ENCODE peak calls at places on chromosomes 7 and 10, in eight cellular contexts. F is ovary, D is mammary epithelial cell, N is H9, W is psoas muscle, Q is GM23248, A is Peyer's patch, S is left ventricle myocardium inferior. J is an unnamed sample.
A peak's percentile ranks its signal among the peaks of the same experiment; 100 is the strongest.

GRCh38 chr10:98587156-98587555 is 140.4 kb upstream of the HPS1 start:
- DNase-seq in Q (peak; percentile 32), S (no peak), W (no peak), D (peak; percentile 68), N (no peak), A (no peak), F (no peak), J (no peak)

GRCh38 chr7:127833641-127834040 is 181.6 kb downstream of the SND1 start:
- DNase-seq in W (no peak), F (no peak), N (no peak), A (no peak), S (no peak), D (no peak), Q (peak; percentile 26), J (no peak)

GRCh38 chr7:4699897-4700296 is 17.8 kb downstream of the FOXK1 start:
- DNase-seq in N (no peak), S (no peak), F (no peak), D (no peak), W (no peak), Q (no peak), A (no peak), J (no peak)

GRCh38 chr7:47743898-47744612 is 162.1 kb upstream of the TNS3 start:
- DNase-seq in F (no peak), A (no peak), W (no peak), D (no peak), Q (no peak), N (peak; percentile 77), S (no peak), J (no peak)

GRCh38 chr10:99996934-99997648 is 12.7 kb downstream of the DNMBP start:
- DNase-seq in A (no peak), W (no peak), Q (peak; percentile 36), F (no peak), N (no peak), D (no peak), S (no peak), J (no peak)

GRCh38 chr10:72254891-72255568 is 18.7 kb upstream of the DDIT4 start:
- DNase-seq in S (peak; percentile 94), F (peak; percentile 90), W (peak; percentile 92), A (peak; percentile 74), D (peak; percentile 75), Q (peak; percentile 80), N (peak; percentile 90), J (no peak)

GRCh38 chr7:34451923-34452322 is 206.1 kb upstream of the NPSR1 start:
- DNase-seq in F (no peak), A (no peak), S (no peak), N (no peak), Q (peak; percentile 81), W (no peak), D (no peak), J (no peak)

GRCh38 chr7:82443044-82443800 is at the start of gene CACNA2D1:
- DNase-seq in F (peak; percentile 63), A (no peak), D (peak; percentile 27), Q (peak; percentile 72), W (peak; percentile 49), N (peak; percentile 54), S (peak; percentile 52), J (no peak)

DNA sequence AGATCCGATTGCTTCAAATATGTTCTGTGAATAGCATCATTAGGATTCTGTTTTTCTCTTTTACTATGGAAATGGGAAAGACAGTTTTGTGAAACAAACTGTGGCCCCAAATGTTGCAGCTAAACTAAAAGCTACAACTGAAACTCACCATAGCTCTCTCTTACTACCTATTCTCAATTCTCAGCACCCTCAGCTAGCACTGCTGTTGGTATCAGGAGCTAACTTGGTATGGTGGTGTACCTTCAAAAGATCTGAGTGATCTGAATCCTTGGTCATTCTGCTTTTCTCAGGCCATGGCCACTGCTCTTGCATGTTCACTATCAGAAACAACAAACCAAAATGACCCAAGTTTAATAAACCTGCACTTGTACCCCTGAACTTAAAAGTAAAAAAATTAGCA is 1208.0 kb downstream of the SORCS1 start:
- DNase-seq in W (no peak), A (no peak), S (no peak), F (no peak), Q (no peak), D (no peak), N (no peak), J (no peak)
- H3K9me3 ChIP-seq in W (no peaks in the 10 kb centered on the region), A (no peaks in the 10 kb centered on the region), S (no peaks in the 10 kb centered on the region), F (no peaks in the 10 kb centered on the region), Q (no peaks in the 10 kb centered on the region), D (no peaks in the 10 kb centered on the region), N (no peaks in the 10 kb centered on the region), J (no peaks in the 10 kb centered on the region)

GRCh38 chr10:107340345-107340744 is 175.8 kb upstream of the SORCS1 start:
- DNase-seq in D (no peak), W (no peak), N (no peak), S (no peak), A (no peak), Q (peak; percentile 19), F (no peak), J (no peak)

GRCh38 chr10:107341281-107341680 is 176.8 kb upstream of the SORCS1 start:
- DNase-seq in F (no peak), D (no peak), N (no peak), Q (peak; percentile 48), A (no peak), S (no peak), W (no peak), J (no peak)

DNA sequence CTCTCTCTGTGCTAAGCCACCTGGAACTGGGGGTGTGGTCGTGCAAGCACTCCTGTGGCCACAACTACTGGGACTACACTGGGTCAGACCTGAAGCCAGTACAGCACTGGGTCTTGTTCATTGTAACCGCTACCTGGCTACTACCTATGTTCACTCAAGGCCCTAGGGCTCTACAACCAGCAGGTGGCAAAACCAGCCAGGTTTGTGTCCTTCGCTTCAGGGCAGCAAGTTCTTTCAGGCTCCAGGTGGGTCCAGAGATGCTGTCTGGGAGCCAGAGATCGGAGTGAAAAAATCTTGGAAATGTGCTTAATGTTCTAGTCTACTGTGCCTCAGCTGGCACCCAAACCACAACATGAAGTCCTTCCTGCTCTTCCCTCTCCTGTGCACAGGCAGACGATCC is 171.6 kb upstream of the SORCS1 start:
- DNase-seq in A (no peak), D (no peak), F (no peak), N (no peak), Q (no peak), W (no peak), S (no peak), J (no peak)
- H3K9me3 ChIP-seq in A (no peaks in the 10 kb centered on the region), D (peaks cover 2% of the 10 kb centered on the region), F (no peaks in the 10 kb centered on the region), N (no peaks in the 10 kb centered on the region), Q (no peaks in the 10 kb centered on the region), W (no peaks in the 10 kb centered on the region), S (no peaks in the 10 kb centered on the region), J (peaks cover 3% of the 10 kb centered on the region)

GRCh38 chr7:157849726-157850125 is 512.9 kb downstream of the DNAJB6 start:
- DNase-seq in F (no peak), Q (no peak), S (no peak), A (no peak), W (no peak), D (no peak), N (no peak), J (no peak)
- H3K9me3 ChIP-seq in F (no peaks in the 10 kb centered on the region), Q (no peaks in the 10 kb centered on the region), S (no peaks in the 10 kb centered on the region), A (no peaks in the 10 kb centered on the region), W (no peaks in the 10 kb centered on the region), D (peaks cover 48% of the 10 kb centered on the region), N (no peaks in the 10 kb centered on the region), J (no peaks in the 10 kb centered on the region)

DNA sequence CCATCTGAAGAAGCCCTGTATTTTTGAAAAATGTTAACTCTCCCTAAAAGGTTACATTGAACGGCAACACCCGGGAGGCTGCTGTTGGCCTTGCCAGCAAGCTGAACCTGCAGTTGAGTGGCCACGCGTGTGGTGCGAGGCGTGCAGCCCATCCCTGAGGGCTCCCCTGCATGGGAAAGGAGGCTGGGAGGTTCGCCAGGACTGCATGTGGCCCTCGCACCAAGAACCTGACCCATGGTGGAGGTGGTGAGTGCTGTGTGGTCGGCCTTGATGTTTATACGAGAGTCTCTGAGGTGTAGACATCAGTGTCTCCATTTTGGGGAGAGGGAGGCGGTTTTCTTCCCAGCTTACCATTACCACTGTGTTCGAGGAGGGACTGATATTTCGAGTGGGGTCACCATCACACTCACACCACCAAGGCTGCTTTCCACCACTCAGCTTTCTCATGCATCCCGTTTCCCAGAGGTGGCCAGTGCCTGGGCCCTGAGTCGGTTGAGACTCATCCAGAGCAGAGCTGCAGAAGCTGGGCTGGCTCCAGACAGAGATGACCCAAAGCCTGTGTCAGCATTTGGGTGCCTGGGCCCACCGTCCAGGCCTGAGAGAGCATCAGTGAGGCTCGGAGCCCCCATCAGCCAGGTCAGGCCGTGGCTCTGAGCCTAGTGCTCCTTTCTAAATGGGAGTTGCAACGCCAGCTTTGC is 222.6 kb downstream of the EBF3 start:
- DNase-seq in S (no peak), Q (no peak), D (no peak), F (no peak), N (peak; percentile 14), W (no peak), A (no peak), J (no peak)
- H3K9me3 ChIP-seq in S (peaks cover 23% of the 10 kb centered on the region), Q (no peaks in the 10 kb centered on the region), D (peaks cover 31% of the 10 kb centered on the region), F (no peaks in the 10 kb centered on the region), N (no peaks in the 10 kb centered on the region), W (no peaks in the 10 kb centered on the region), A (no peaks in the 10 kb centered on the region), J (no peaks in the 10 kb centered on the region)

GRCh38 chr10:106360870-106361269 is 803.6 kb downstream of the SORCS1 start:
- DNase-seq in N (no peak), Q (peak; percentile 87), S (no peak), A (no peak), D (peak; percentile 98), F (no peak), W (no peak), J (no peak)
- H3K9me3 ChIP-seq in N (no peaks in the 10 kb centered on the region), Q (no peaks in the 10 kb centered on the region), S (no peaks in the 10 kb centered on the region), A (no peaks in the 10 kb centered on the region), D (no peaks in the 10 kb centered on the region), F (no peaks in the 10 kb centered on the region), W (no peaks in the 10 kb centered on the region), J (no peaks in the 10 kb centered on the region)